ENCODE peak calls at places on chromosomes 11 and 22, in ten cellular contexts. One of them, this sample, is unnamed.

GRCh38 chr11:121775276-121775675 is 322.5 kb upstream of the SORL1-AS1 start:
- DNase-seq in EL: no peak
- DNase-seq in H4: no peak
- DNase-seq in skeletal muscle cell: no peak
- DNase-seq in psoas muscle: no peak
- DNase-seq in mesenchymal stem cell: no peak
- DNase-seq in CD4-positive, alpha-beta T cell: no peak
- DNase-seq in lower lobe of right lung: no peak
- DNase-seq in left colon: no peak
- DNase-seq in esophagus muscularis mucosa: no peak
- DNase-seq in this sample: no peak

GRCh38 chr11:122696662-122697061 is 41.1 kb downstream of the UBASH3B start:
- DNase-seq in EL: no peak
- DNase-seq in H4: no peak
- DNase-seq in skeletal muscle cell: no peak
- DNase-seq in psoas muscle: no peak
- DNase-seq in mesenchymal stem cell: no peak
- DNase-seq in CD4-positive, alpha-beta T cell: peak
- DNase-seq in lower lobe of right lung: no peak
- DNase-seq in left colon: peak
- DNase-seq in esophagus muscularis mucosa: no peak
- DNase-seq in this sample: no peak

GRCh38 chr22:27792452-27793165 is 8.9 kb downstream of the MN1 start:
- DNase-seq in EL: no peak
- DNase-seq in H4: no peak
- DNase-seq in skeletal muscle cell: no peak
- DNase-seq in psoas muscle: no peak
- DNase-seq in mesenchymal stem cell: no peak
- DNase-seq in CD4-positive, alpha-beta T cell: no peak
- DNase-seq in lower lobe of right lung: no peak
- DNase-seq in left colon: no peak
- DNase-seq in esophagus muscularis mucosa: no peak
- DNase-seq in this sample: no peak

GRCh38 chr11:61803889-61804647 is 11.4 kb downstream of the FEN1 start:
- DNase-seq in EL: no peak
- DNase-seq in H4: no peak
- DNase-seq in skeletal muscle cell: no peak
- DNase-seq in psoas muscle: no peak
- DNase-seq in mesenchymal stem cell: no peak
- DNase-seq in CD4-positive, alpha-beta T cell: no peak
- DNase-seq in lower lobe of right lung: no peak
- DNase-seq in left colon: no peak
- DNase-seq in esophagus muscularis mucosa: no peak
- DNase-seq in this sample: no peak

GRCh38 chr11:108289699-108290098 is 66.8 kb downstream of the ATM start:
- DNase-seq in EL: no peak
- DNase-seq in H4: no peak
- DNase-seq in skeletal muscle cell: no peak
- DNase-seq in psoas muscle: no peak
- DNase-seq in mesenchymal stem cell: no peak
- DNase-seq in CD4-positive, alpha-beta T cell: no peak
- DNase-seq in lower lobe of right lung: no peak
- DNase-seq in left colon: no peak
- DNase-seq in esophagus muscularis mucosa: no peak
- DNase-seq in this sample: no peak

GRCh38 chr22:46147061-46147460 is 3.3 kb upstream of the PPARA start:
- DNase-seq in EL: no peak
- DNase-seq in H4: no peak
- DNase-seq in skeletal muscle cell: no peak
- DNase-seq in psoas muscle: no peak
- DNase-seq in mesenchymal stem cell: no peak
- DNase-seq in CD4-positive, alpha-beta T cell: no peak
- DNase-seq in lower lobe of right lung: no peak
- DNase-seq in left colon: peak
- DNase-seq in esophagus muscularis mucosa: no peak
- DNase-seq in this sample: no peak

GRCh38 chr22:33018232-33018864 is 39.8 kb downstream of the SYN3 start:
- DNase-seq in EL: peak
- DNase-seq in H4: peak
- DNase-seq in skeletal muscle cell: no peak
- DNase-seq in psoas muscle: peak
- DNase-seq in mesenchymal stem cell: peak
- DNase-seq in CD4-positive, alpha-beta T cell: no peak
- DNase-seq in lower lobe of right lung: peak
- DNase-seq in left colon: peak
- DNase-seq in esophagus muscularis mucosa: peak
- DNase-seq in this sample: no peak

GRCh38 chr11:20397281-20397680 is 9.8 kb downstream of the PRMT3 start:
- DNase-seq in EL: peak
- DNase-seq in H4: peak
- DNase-seq in skeletal muscle cell: peak
- DNase-seq in psoas muscle: no peak
- DNase-seq in mesenchymal stem cell: peak
- DNase-seq in CD4-positive, alpha-beta T cell: no peak
- DNase-seq in lower lobe of right lung: no peak
- DNase-seq in left colon: no peak
- DNase-seq in esophagus muscularis mucosa: no peak
- DNase-seq in this sample: peak

GRCh38 chr11:34029176-34029575 is 22.4 kb upstream of the CAPRIN1 start:
- DNase-seq in EL: no peak
- DNase-seq in H4: no peak
- DNase-seq in skeletal muscle cell: no peak
- DNase-seq in psoas muscle: no peak
- DNase-seq in mesenchymal stem cell: no peak
- DNase-seq in CD4-positive, alpha-beta T cell: no peak
- DNase-seq in lower lobe of right lung: no peak
- DNase-seq in left colon: peak
- DNase-seq in esophagus muscularis mucosa: no peak
- DNase-seq in this sample: no peak

GRCh38 chr11:75031771-75032549 is 43.2 kb downstream of the NEU3 start:
- DNase-seq in EL: peak
- DNase-seq in H4: peak
- DNase-seq in skeletal muscle cell: peak
- DNase-seq in psoas muscle: peak
- DNase-seq in mesenchymal stem cell: peak
- DNase-seq in CD4-positive, alpha-beta T cell: peak
- DNase-seq in lower lobe of right lung: peak
- DNase-seq in left colon: peak
- DNase-seq in esophagus muscularis mucosa: peak
- DNase-seq in this sample: peak